ENCODE peak calls at places on chromosomes 12 and 14, in five cellular contexts. M is CD4-positive, alpha-beta T cell; A is cardiac fibroblast; G is A549; B is endothelial cell. Q is an unnamed sample.
A peak's percentile ranks its signal among the peaks of the same experiment; 100 is the strongest.

GRCh38 chr12:57888407-57889157 is 42.1 kb upstream of the CTDSP2 start:
- DNase-seq in M (peak; percentile 29), A (peak; percentile 62), G (no peak), B (no peak), Q (no peak)

GRCh38 chr12:92098594-92099370 is 46.9 kb downstream of the BTG1 start:
- DNase-seq in M (no peak), A (no peak), G (peak; percentile 65), B (no peak), Q (no peak)

GRCh38 chr12:56007892-56008471 is 10.9 kb downstream of the SUOX start:
- DNase-seq in M (no peak), A (no peak), G (no peak), B (no peak), Q (no peak)

GRCh38 chr12:6752181-6752930 is 585 bp downstream of the MLF2 start:
- DNase-seq in M (no peak), A (peak; percentile 63), G (peak; percentile 69), B (peak; percentile 38), Q (no peak)

GRCh38 chr12:120740871-120741270 is 15.2 kb downstream of the ACADS start:
- DNase-seq in M (no peak), A (no peak), G (no peak), B (no peak), Q (no peak)

GRCh38 chr14:86166541-86166940 is 636.6 kb downstream of the FLRT2 start:
- DNase-seq in M (no peak), A (no peak), G (no peak), B (no peak), Q (no peak)

GRCh38 chr12:64194333-64195149 is 27.6 kb downstream of the KICS2 start:
- DNase-seq in M (no peak), A (peak; percentile 70), G (no peak), B (no peak), Q (no peak)

GRCh38 chr12:122870867-122871664 is 24.9 kb downstream of the VPS37B start:
- DNase-seq in M (no peak), A (peak; percentile 74), G (no peak), B (no peak), Q (peak; percentile 14)

GRCh38 chr14:105193916-105194782 is 13.0 kb upstream of the NUDT14 start:
- DNase-seq in M (peak; percentile 22), A (peak; percentile 45), G (no peak), B (no peak), Q (no peak)

GRCh38 chr14:28163897-28164296 is 602.7 kb upstream of the FOXG1 start:
- DNase-seq in M (no peak), A (no peak), G (no peak), B (no peak), Q (no peak)

GRCh38 chr12:89863332-89863938 is 154.8 kb upstream of the ATP2B1 start:
- DNase-seq in M (peak; percentile 14), A (no peak), G (no peak), B (no peak), Q (no peak)

GRCh38 chr12:59980491-59980890 is 384.7 kb downstream of the SLC16A7 start:
- DNase-seq in M (no peak), A (no peak), G (no peak), B (no peak), Q (no peak)

GRCh38 chr14:68939893-68940613 is 39.0 kb downstream of the ACTN1 start:
- DNase-seq in M (no peak), A (peak; percentile 97), G (peak; percentile 98), B (no peak), Q (no peak)

GRCh38 chr14:56342419-56342901 is 224.2 kb downstream of the PELI2 start:
- DNase-seq in M (no peak), A (peak; percentile 94), G (no peak), B (no peak), Q (no peak)

GRCh38 chr12:130303781-130304180 is 33.9 kb upstream of the PIWIL1 start:
- DNase-seq in M (no peak), A (no peak), G (no peak), B (no peak), Q (no peak)

GRCh38 chr12:6113691-6114475 is 10.6 kb downstream of the VWF start:
- DNase-seq in M (no peak), A (no peak), G (no peak), B (no peak), Q (no peak)

GRCh38 chr12:130281157-130281799 is 56.4 kb upstream of the PIWIL1 start:
- DNase-seq in M (peak; percentile 17), A (no peak), G (peak; percentile 37), B (no peak), Q (peak; percentile 27)

GRCh38 chr12:16189849-16190248 is 87.6 kb downstream of the SLC15A5 start:
- DNase-seq in M (no peak), A (no peak), G (peak; percentile 73), B (no peak), Q (no peak)

GRCh38 chr12:62581288-62582064 is 114.8 kb downstream of the MON2 start:
- DNase-seq in M (no peak), A (peak; percentile 82), G (peak; percentile 74), B (no peak), Q (no peak)

GRCh38 chr12:130121246-130122005 is 40.8 kb upstream of the FZD10 start:
- DNase-seq in M (no peak), A (no peak), G (no peak), B (no peak), Q (no peak)

GRCh38 chr12:53743277-53744129 is 8.3 kb downstream of the CISTR start:
- DNase-seq in M (peak; percentile 44), A (peak; percentile 64), G (peak; percentile 60), B (peak; percentile 70), Q (peak; percentile 32)

GRCh38 chr14:84926656-84927055 is 603.3 kb upstream of the FLRT2 start:
- DNase-seq in M (no peak), A (no peak), G (no peak), B (no peak), Q (no peak)

GRCh38 chr12:2094597-2094996 is 41.8 kb downstream of the CACNA1C start:
- DNase-seq in M (no peak), A (peak; percentile 23), G (no peak), B (no peak), Q (no peak)

GRCh38 chr12:39490500-39491276 is 47.8 kb upstream of the KIF21A start:
- DNase-seq in M (no peak), A (peak; percentile 63), G (peak; percentile 61), B (no peak), Q (no peak)

GRCh38 chr12:108340037-108340436 is 926 bp upstream of the CMKLR1 start:
- DNase-seq in M (no peak), A (no peak), G (no peak), B (no peak), Q (no peak)

GRCh38 chr14:100067971-100068959 is 3.0 kb downstream of the EVL start:
- DNase-seq in M (peak; percentile 72), A (peak; percentile 39), G (no peak), B (no peak), Q (peak; percentile 60)

DNA sequence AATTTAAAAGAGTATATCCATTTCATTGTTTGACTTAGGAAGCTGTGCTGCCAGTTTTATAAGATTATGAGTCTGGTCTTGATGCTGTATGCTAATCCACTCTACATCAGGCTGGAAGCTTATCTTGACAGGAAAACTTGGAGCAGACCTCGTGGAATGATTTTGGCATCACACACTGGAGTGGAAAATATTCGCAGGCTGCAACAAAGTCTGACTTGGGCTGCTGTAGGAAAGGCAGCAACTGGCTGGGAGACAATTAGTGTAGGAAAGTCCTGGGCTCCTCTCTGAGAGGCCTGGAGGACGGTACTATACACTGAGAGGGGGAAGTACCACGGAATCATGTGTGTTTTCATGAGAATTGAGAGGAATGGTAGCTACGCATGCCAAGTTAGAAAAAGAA is 383.6 kb downstream of the ETNK1 start:
- DNase-seq in M (no peak), A (no peak), G (no peak), B (no peak), Q (no peak)
- TF ChIP-seq CTCF in M (no peak), A (no peak), G (no peak), B (no peak), Q (no peak)

GRCh38 chr14:21894003-21894897 is 220.6 kb upstream of the OR4E1 start:
- DNase-seq in M (peak; percentile 46), A (no peak), G (peak; percentile 24), B (peak; percentile 56), Q (no peak)
- TF ChIP-seq CTCF in M (peak; percentile 65), A (peak; percentile 10), G (no peak), B (peak; percentile 64), Q (no peak)

GRCh38 chr12:65308601-65309071 is 30.2 kb downstream of the MSRB3 start:
- DNase-seq in M (no peak), A (peak; percentile 50), G (no peak), B (no peak), Q (no peak)

GRCh38 chr12:65311260-65311659 is 32.8 kb downstream of the MSRB3 start:
- DNase-seq in M (no peak), A (no peak), G (no peak), B (no peak), Q (no peak)

GRCh38 chr12:65318186-65318685 is 39.8 kb downstream of the MSRB3 start:
- DNase-seq in M (no peak), A (no peak), G (no peak), B (no peak), Q (no peak)

GRCh38 chr12:65308001-65308400 is 29.5 kb downstream of the MSRB3 start:
- DNase-seq in M (no peak), A (peak; percentile 14), G (no peak), B (no peak), Q (no peak)

GRCh38 chr12:65313704-65314317 is 35.3 kb downstream of the MSRB3 start:
- DNase-seq in M (no peak), A (peak; percentile 50), G (peak; percentile 19), B (no peak), Q (no peak)
- TF ChIP-seq CTCF in M (no peak), A (peak; percentile 41), G (peak; percentile 82), B (peak; percentile 46), Q (no peak)

GRCh38 chr12:132427177-132427725 is 62.7 kb upstream of the FBRSL1 start:
- DNase-seq in M (no peak), A (no peak), G (peak; percentile 53), B (no peak), Q (no peak)

GRCh38 chr12:132426349-132427176 is 63.4 kb upstream of the FBRSL1 start:
- DNase-seq in M (no peak), A (no peak), G (no peak), B (no peak), Q (no peak)

GRCh38 chr12:132428872-132429121 is 61.2 kb upstream of the FBRSL1 start:
- DNase-seq in M (no peak), A (no peak), G (no peak), B (no peak), Q (no peak)

GRCh38 chr12:132429122-132429931 is 60.6 kb upstream of the FBRSL1 start:
- DNase-seq in M (no peak), A (peak; percentile 12), G (no peak), B (no peak), Q (no peak)

DNA sequence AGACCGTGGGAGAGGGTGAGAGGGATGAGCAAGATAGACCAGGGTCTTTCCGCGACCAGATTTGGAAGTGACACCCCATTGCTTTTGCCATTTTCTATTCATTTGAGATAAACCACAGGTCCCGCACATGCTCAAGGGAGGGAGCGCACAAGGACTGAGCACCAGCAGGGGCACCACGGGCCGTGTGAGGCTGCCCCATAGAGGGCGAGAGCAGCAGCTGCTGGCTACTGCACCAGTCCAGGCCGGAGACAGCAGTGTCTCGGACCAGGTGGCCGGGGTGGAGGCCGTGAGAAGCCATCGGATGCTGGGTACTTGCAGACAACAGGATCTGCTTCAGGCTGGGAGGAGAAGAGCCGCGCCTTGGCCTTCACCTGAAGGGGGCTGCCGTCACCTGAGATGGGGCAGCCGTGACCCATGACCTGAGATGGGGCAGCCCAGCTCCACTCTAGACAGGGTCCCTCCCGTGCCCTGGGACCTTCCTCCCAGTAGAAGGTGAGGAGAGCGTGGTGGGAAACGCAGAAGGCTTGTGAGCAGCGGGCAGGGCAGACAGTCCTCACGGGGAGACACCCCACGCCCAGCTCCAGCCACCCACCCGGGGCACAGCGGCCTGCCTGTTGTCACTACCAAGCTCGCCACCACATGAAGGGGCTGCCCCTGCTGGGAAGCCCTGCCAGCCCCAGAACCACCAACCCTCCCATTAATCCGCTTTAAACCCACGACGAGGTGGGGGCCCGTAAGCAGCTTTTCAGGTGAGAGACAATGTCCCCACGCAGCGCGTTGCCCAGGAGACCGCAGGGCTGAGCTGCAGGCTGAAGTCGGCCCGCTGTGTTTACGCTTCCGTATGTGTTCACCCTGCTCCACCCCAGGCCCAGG is 61.7 kb upstream of the FBRSL1 start:
- DNase-seq in M (no peak), A (no peak), G (peak; percentile 51), B (no peak), Q (no peak)
- TF ChIP-seq CTCF in M (no peak), A (no peak), G (no peak), B (no peak), Q (no peak)